ENCODE peak calls at places on chromosomes 3 and 15, in ten cellular contexts. One of them, this sample, is unnamed.

GRCh38 chr3:78974181-78974770 is 793.5 kb downstream of the ROBO1 start:
- DNase-seq in upper lobe of right lung: no peak
- DNase-seq in NB4: no peak
- DNase-seq in kidney epithelial cell: no peak
- DNase-seq in lung: no peak
- DNase-seq in CD4-positive, CD25-positive, alpha-beta regulatory T cell: no peak
- DNase-seq in GM23248: peak; percentile 72
- DNase-seq in brain microvascular endothelial cell: peak; percentile 56
- DNase-seq in sigmoid colon: no peak
- DNase-seq in ascending aorta: no peak
- DNase-seq in this sample: peak; percentile 76

GRCh38 chr3:196207833-196208607 is 3.2 kb downstream of the ZDHHC19 start:
- DNase-seq in NB4: no peak
- DNase-seq in upper lobe of right lung: peak; percentile 90
- DNase-seq in GM23248: peak; percentile 38
- DNase-seq in kidney epithelial cell: no peak
- DNase-seq in CD4-positive, CD25-positive, alpha-beta regulatory T cell: peak; percentile 62
- DNase-seq in ascending aorta: no peak
- DNase-seq in lung: peak; percentile 72
- DNase-seq in brain microvascular endothelial cell: peak; percentile 15
- DNase-seq in sigmoid colon: no peak
- DNase-seq in this sample: no peak

GRCh38 chr15:50675524-50676144 is 11.0 kb downstream of the TRPM7 start:
- DNase-seq in lung: no peak
- DNase-seq in upper lobe of right lung: no peak
- DNase-seq in sigmoid colon: no peak
- DNase-seq in CD4-positive, CD25-positive, alpha-beta regulatory T cell: no peak
- DNase-seq in NB4: peak; percentile 35
- DNase-seq in brain microvascular endothelial cell: peak; percentile 16
- DNase-seq in GM23248: peak; percentile 53
- DNase-seq in ascending aorta: no peak
- DNase-seq in kidney epithelial cell: no peak
- DNase-seq in this sample: no peak

GRCh38 chr3:123728014-123728413 is 143.2 kb upstream of the HACD2 start:
- DNase-seq in GM23248: peak; percentile 50
- DNase-seq in CD4-positive, CD25-positive, alpha-beta regulatory T cell: no peak
- DNase-seq in upper lobe of right lung: no peak
- DNase-seq in ascending aorta: no peak
- DNase-seq in sigmoid colon: no peak
- DNase-seq in kidney epithelial cell: no peak
- DNase-seq in lung: no peak
- DNase-seq in brain microvascular endothelial cell: no peak
- DNase-seq in NB4: no peak
- DNase-seq in this sample: peak; percentile 22

GRCh38 chr3:196537319-196537984 is 22.3 kb upstream of the SMCO1 start:
- DNase-seq in lung: no peak
- DNase-seq in NB4: peak; percentile 47
- DNase-seq in sigmoid colon: no peak
- DNase-seq in GM23248: peak; percentile 55
- DNase-seq in upper lobe of right lung: no peak
- DNase-seq in ascending aorta: no peak
- DNase-seq in kidney epithelial cell: no peak
- DNase-seq in brain microvascular endothelial cell: no peak
- DNase-seq in CD4-positive, CD25-positive, alpha-beta regulatory T cell: peak; percentile 57
- DNase-seq in this sample: no peak

GRCh38 chr3:3200632-3201212 is 21.2 kb upstream of the CRBN start:
- DNase-seq in lung: peak; percentile 34
- DNase-seq in kidney epithelial cell: peak; percentile 25
- DNase-seq in upper lobe of right lung: no peak
- DNase-seq in GM23248: peak; percentile 82
- DNase-seq in sigmoid colon: no peak
- DNase-seq in CD4-positive, CD25-positive, alpha-beta regulatory T cell: no peak
- DNase-seq in NB4: peak; percentile 64
- DNase-seq in brain microvascular endothelial cell: peak; percentile 51
- DNase-seq in ascending aorta: peak; percentile 69
- DNase-seq in this sample: peak; percentile 59

GRCh38 chr3:52431459-52432223 is 13.3 kb downstream of the SEMA3G start:
- DNase-seq in brain microvascular endothelial cell: no peak
- DNase-seq in upper lobe of right lung: no peak
- DNase-seq in ascending aorta: no peak
- DNase-seq in lung: no peak
- DNase-seq in CD4-positive, CD25-positive, alpha-beta regulatory T cell: no peak
- DNase-seq in GM23248: no peak
- DNase-seq in sigmoid colon: peak; percentile 55
- DNase-seq in kidney epithelial cell: no peak
- DNase-seq in NB4: no peak
- DNase-seq in this sample: no peak

GRCh38 chr3:87797872-87798566 is 260.8 kb downstream of the CGGBP1 start:
- DNase-seq in upper lobe of right lung: no peak
- DNase-seq in CD4-positive, CD25-positive, alpha-beta regulatory T cell: no peak
- DNase-seq in NB4: no peak
- DNase-seq in brain microvascular endothelial cell: no peak
- DNase-seq in lung: no peak
- DNase-seq in ascending aorta: no peak
- DNase-seq in kidney epithelial cell: no peak
- DNase-seq in sigmoid colon: no peak
- DNase-seq in GM23248: no peak
- DNase-seq in this sample: no peak

GRCh38 chr15:41779662-41780157 is 5.4 kb downstream of the MAPKBP1 start:
- DNase-seq in sigmoid colon: no peak
- DNase-seq in NB4: no peak
- DNase-seq in brain microvascular endothelial cell: no peak
- DNase-seq in GM23248: peak; percentile 19
- DNase-seq in CD4-positive, CD25-positive, alpha-beta regulatory T cell: no peak
- DNase-seq in ascending aorta: no peak
- DNase-seq in lung: no peak
- DNase-seq in kidney epithelial cell: no peak
- DNase-seq in upper lobe of right lung: no peak
- DNase-seq in this sample: no peak

DNA sequence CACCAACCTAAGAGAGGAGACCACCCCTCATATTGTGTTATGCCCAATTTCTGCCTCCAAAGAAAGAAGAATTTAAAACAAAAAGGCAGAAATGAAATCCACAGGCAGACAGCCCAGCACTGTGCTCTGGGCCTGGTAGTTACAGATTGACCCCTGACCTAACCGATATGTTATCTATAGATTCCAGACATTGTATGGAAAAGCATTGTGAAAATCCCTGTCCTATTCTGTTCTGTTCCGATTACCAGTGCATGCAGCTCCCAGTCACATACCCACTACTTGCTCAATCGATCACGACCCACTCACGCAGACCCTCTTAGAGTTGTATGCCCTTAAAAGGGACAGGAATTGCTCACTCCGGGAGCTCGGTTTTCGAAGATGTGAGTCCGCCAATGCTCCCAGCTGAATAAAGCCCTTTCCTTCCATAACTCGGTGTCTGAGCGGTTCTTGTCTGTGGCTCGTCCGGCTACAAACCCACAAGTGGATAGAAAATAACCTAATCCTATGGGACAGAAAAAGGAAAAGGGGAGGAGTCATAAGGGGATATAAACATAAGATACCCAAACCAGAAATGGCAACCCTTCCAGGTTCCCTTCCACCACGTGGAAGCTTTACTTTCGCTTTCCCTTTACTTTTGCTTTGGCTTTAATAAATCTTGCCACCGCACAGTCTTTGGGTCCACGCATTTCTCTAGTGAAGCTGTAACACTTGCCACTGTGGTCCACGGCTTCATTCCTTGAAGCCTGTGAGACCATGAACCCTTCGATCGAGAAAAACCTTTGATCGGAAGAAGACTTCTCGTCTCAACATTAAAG is 1.7 kb upstream of the CFAP91 start:
- DNase-seq in lung: no peak
- DNase-seq in kidney epithelial cell: no peak
- DNase-seq in upper lobe of right lung: no peak
- DNase-seq in sigmoid colon: no peak
- DNase-seq in ascending aorta: no peak
- DNase-seq in NB4: no peak
- DNase-seq in CD4-positive, CD25-positive, alpha-beta regulatory T cell: no peak
- DNase-seq in GM23248: no peak
- DNase-seq in brain microvascular endothelial cell: no peak
- DNase-seq in this sample: no peak
- H3K4me3 ChIP-seq in lung: no peak overlapping the region
- H3K4me3 ChIP-seq in kidney epithelial cell: no peak overlapping the region
- H3K4me3 ChIP-seq in upper lobe of right lung: no peak overlapping the region
- H3K4me3 ChIP-seq in sigmoid colon: no peak overlapping the region
- H3K4me3 ChIP-seq in ascending aorta: no peak overlapping the region
- H3K4me3 ChIP-seq in NB4: no peak overlapping the region
- H3K4me3 ChIP-seq in CD4-positive, CD25-positive, alpha-beta regulatory T cell: peak overlapping the region; percentile 14
- H3K4me3 ChIP-seq in GM23248: no peak overlapping the region
- H3K4me3 ChIP-seq in brain microvascular endothelial cell: no peak overlapping the region
- H3K4me3 ChIP-seq in this sample: no peak overlapping the region

GRCh38 chr3:43102773-43103480 is 3.0 kb downstream of the POMGNT2 start:
- DNase-seq in ascending aorta: no peak
- DNase-seq in lung: no peak
- DNase-seq in GM23248: no peak
- DNase-seq in kidney epithelial cell: no peak
- DNase-seq in brain microvascular endothelial cell: no peak
- DNase-seq in upper lobe of right lung: no peak
- DNase-seq in sigmoid colon: no peak
- DNase-seq in CD4-positive, CD25-positive, alpha-beta regulatory T cell: no peak
- DNase-seq in NB4: no peak
- DNase-seq in this sample: no peak
- H3K4me3 ChIP-seq in ascending aorta: no peak overlapping the region
- H3K4me3 ChIP-seq in lung: no peak overlapping the region
- H3K4me3 ChIP-seq in GM23248: no peak overlapping the region
- H3K4me3 ChIP-seq in kidney epithelial cell: no peak overlapping the region
- H3K4me3 ChIP-seq in brain microvascular endothelial cell: no peak overlapping the region
- H3K4me3 ChIP-seq in upper lobe of right lung: no peak overlapping the region
- H3K4me3 ChIP-seq in sigmoid colon: no peak overlapping the region
- H3K4me3 ChIP-seq in CD4-positive, CD25-positive, alpha-beta regulatory T cell: no peak overlapping the region
- H3K4me3 ChIP-seq in NB4: no peak overlapping the region
- H3K4me3 ChIP-seq in this sample: no peak overlapping the region

GRCh38 chr3:43290961-43291360 is 4.6 kb downstream of the SNRK start:
- DNase-seq in brain microvascular endothelial cell: no peak
- DNase-seq in CD4-positive, CD25-positive, alpha-beta regulatory T cell: no peak
- DNase-seq in ascending aorta: no peak
- DNase-seq in sigmoid colon: no peak
- DNase-seq in NB4: peak; percentile 46
- DNase-seq in GM23248: peak; percentile 23
- DNase-seq in upper lobe of right lung: no peak
- DNase-seq in lung: no peak
- DNase-seq in kidney epithelial cell: no peak
- DNase-seq in this sample: peak; percentile 4

GRCh38 chr3:43288366-43288765 is 2.0 kb downstream of the SNRK start:
- DNase-seq in upper lobe of right lung: no peak
- DNase-seq in kidney epithelial cell: no peak
- DNase-seq in GM23248: peak; percentile 67
- DNase-seq in sigmoid colon: no peak
- DNase-seq in ascending aorta: no peak
- DNase-seq in NB4: peak; percentile 51
- DNase-seq in brain microvascular endothelial cell: no peak
- DNase-seq in CD4-positive, CD25-positive, alpha-beta regulatory T cell: no peak
- DNase-seq in lung: no peak
- DNase-seq in this sample: peak; percentile 7

GRCh38 chr3:43287514-43287913 is 1.2 kb downstream of the SNRK start:
- DNase-seq in upper lobe of right lung: no peak
- DNase-seq in brain microvascular endothelial cell: no peak
- DNase-seq in CD4-positive, CD25-positive, alpha-beta regulatory T cell: no peak
- DNase-seq in GM23248: peak; percentile 28
- DNase-seq in sigmoid colon: no peak
- DNase-seq in ascending aorta: no peak
- DNase-seq in lung: no peak
- DNase-seq in NB4: peak; percentile 18
- DNase-seq in kidney epithelial cell: no peak
- DNase-seq in this sample: no peak

GRCh38 chr3:43288850-43289249 is 2.5 kb downstream of the SNRK start:
- DNase-seq in ascending aorta: no peak
- DNase-seq in lung: no peak
- DNase-seq in sigmoid colon: no peak
- DNase-seq in brain microvascular endothelial cell: no peak
- DNase-seq in upper lobe of right lung: no peak
- DNase-seq in GM23248: peak; percentile 8
- DNase-seq in NB4: no peak
- DNase-seq in CD4-positive, CD25-positive, alpha-beta regulatory T cell: no peak
- DNase-seq in kidney epithelial cell: no peak
- DNase-seq in this sample: no peak

DNA sequence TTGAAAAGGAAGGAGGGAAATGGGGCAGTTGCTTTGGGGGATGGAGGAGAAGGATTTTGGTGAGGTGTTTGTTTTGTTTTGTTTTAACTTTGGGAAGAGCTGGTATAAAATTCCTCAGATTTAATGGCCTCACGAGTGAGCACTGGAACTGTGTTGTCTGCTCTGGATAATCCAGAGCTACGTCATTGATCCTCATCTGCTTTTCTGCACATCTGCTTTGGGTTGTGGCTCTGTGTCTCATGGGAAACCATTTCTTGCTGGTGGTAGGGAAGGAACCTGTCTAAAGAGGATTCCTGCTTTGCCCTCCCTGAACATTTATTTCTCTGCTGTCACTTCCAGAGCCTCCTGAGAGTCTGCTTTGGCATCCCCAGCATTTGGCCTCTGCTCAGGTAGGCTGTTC is 3.1 kb downstream of the SNRK start:
- DNase-seq in upper lobe of right lung: no peak
- DNase-seq in ascending aorta: no peak
- DNase-seq in sigmoid colon: no peak
- DNase-seq in CD4-positive, CD25-positive, alpha-beta regulatory T cell: no peak
- DNase-seq in GM23248: peak; percentile 43
- DNase-seq in NB4: peak; percentile 38
- DNase-seq in kidney epithelial cell: no peak
- DNase-seq in brain microvascular endothelial cell: no peak
- DNase-seq in lung: no peak
- DNase-seq in this sample: no peak
- H3K4me3 ChIP-seq in upper lobe of right lung: peak overlapping the region; percentile 70
- H3K4me3 ChIP-seq in ascending aorta: peak overlapping the region; percentile 19
- H3K4me3 ChIP-seq in sigmoid colon: no peak overlapping the region
- H3K4me3 ChIP-seq in CD4-positive, CD25-positive, alpha-beta regulatory T cell: peak overlapping the region; percentile 100
- H3K4me3 ChIP-seq in GM23248: peak overlapping the region; percentile 90
- H3K4me3 ChIP-seq in NB4: peak overlapping the region; percentile 96
- H3K4me3 ChIP-seq in kidney epithelial cell: no peak overlapping the region
- H3K4me3 ChIP-seq in brain microvascular endothelial cell: no peak overlapping the region
- H3K4me3 ChIP-seq in lung: peak overlapping the region; percentile 37
- H3K4me3 ChIP-seq in this sample: no peak overlapping the region

DNA sequence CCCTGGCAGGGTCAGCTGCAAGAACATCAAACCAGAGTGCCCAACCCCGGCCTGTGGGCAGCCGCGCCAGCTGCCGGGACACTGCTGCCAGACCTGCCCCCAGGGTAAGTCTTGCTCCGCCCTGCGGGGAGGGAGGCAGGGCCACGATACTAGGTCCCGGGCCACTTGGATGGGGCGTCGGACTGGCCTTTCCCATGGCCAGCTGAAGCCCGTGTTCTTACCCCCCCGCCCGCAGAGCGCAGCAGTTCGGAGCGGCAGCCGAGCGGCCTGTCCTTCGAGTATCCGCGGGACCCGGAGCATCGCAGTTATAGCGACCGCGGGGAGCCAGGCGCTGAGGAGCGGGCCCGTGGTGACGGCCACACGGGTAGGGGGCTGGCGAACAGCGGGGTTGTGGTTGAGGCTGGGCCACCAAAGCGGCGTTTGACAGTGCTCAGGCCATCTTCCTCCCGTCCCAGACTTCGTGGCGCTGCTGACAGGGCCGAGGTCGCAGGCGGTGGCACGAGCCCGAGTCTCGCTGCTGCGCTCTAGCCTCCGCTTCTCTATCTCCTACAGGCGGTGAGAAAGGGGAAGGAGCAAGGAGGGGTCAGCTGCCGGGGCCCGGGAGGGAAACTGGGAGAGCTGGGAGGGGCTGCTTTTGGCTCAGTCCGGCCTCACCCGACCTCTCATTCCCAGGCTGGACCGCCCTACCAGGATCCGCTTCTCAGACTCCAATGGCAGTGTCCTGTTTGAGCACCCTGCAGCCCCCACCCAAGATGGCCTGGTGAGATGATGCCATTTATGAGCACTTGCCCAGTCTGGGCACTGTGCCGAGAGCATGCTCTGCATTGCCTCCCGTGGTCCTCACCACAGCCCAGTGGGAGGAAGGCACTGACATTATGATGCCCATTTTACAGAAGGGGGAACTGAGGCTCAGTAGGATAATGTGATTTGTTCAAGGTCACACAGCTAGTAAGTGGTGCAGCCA is 1.7 kb downstream of the CHRD start:
- DNase-seq in CD4-positive, CD25-positive, alpha-beta regulatory T cell: no peak
- DNase-seq in NB4: peak; percentile 45
- DNase-seq in upper lobe of right lung: no peak
- DNase-seq in lung: no peak
- DNase-seq in GM23248: peak; percentile 52
- DNase-seq in sigmoid colon: peak; percentile 67
- DNase-seq in brain microvascular endothelial cell: no peak
- DNase-seq in kidney epithelial cell: no peak
- DNase-seq in ascending aorta: no peak
- DNase-seq in this sample: no peak
- H3K4me3 ChIP-seq in CD4-positive, CD25-positive, alpha-beta regulatory T cell: no peak overlapping the region
- H3K4me3 ChIP-seq in NB4: no peak overlapping the region
- H3K4me3 ChIP-seq in upper lobe of right lung: peak overlapping the region; percentile 48
- H3K4me3 ChIP-seq in lung: no peak overlapping the region
- H3K4me3 ChIP-seq in GM23248: peak overlapping the region; percentile 49
- H3K4me3 ChIP-seq in sigmoid colon: no peak overlapping the region
- H3K4me3 ChIP-seq in brain microvascular endothelial cell: no peak overlapping the region
- H3K4me3 ChIP-seq in kidney epithelial cell: no peak overlapping the region
- H3K4me3 ChIP-seq in ascending aorta: peak overlapping the region; percentile 77
- H3K4me3 ChIP-seq in this sample: no peak overlapping the region

This sample was measured in astrocyte.